ENCODE peak calls at places on chromosomes 13 and 19, in eight cellular contexts. X is GM23248, R is PC-3, D is mammary epithelial cell, N is K562, C is keratinocyte, W is astrocyte, J is GM12878. V is an unnamed sample.

GRCh38 chr19:6743714-6744380 is 4.4 kb downstream of the TRIP10 start:
- DNase-seq in X (no peak), R (peak), D (no peak), N (no peak), C (no peak), W (peak), J (no peak), V (peak)

GRCh38 chr13:63198076-63198475 is 1782.4 kb upstream of the PCDH20 start:
- DNase-seq in X (peak), R (no peak), D (no peak), N (no peak), C (no peak), W (peak), J (no peak), V (peak)

GRCh38 chr19:39996811-39997594 is at the start of gene ZNF546:
- DNase-seq in X (peak), R (peak), D (peak), N (peak), C (peak), W (peak), J (peak), V (peak)

GRCh38 chr19:1400281-1401137 is 833 bp downstream of the GAMT start:
- DNase-seq in X (peak), R (no peak), D (no peak), N (peak), C (no peak), W (no peak), J (no peak), V (no peak)

GRCh38 chr13:43123856-43124255 is 100.5 kb downstream of the DNAJC15 start:
- DNase-seq in X (no peak), R (no peak), D (no peak), N (no peak), C (no peak), W (no peak), J (no peak), V (no peak)

GRCh38 chr13:53138369-53139036 is 109.9 kb downstream of the OLFM4 start:
- DNase-seq in X (peak), R (no peak), D (no peak), N (no peak), C (no peak), W (no peak), J (no peak), V (no peak)

GRCh38 chr13:100668408-100668807 is 6.2 kb downstream of the TMTC4 start:
- DNase-seq in X (peak), R (peak), D (no peak), N (no peak), C (no peak), W (peak), J (no peak), V (no peak)

GRCh38 chr13:21924958-21925357 is 254.1 kb downstream of the FGF9 start:
- DNase-seq in X (no peak), R (no peak), D (no peak), N (no peak), C (no peak), W (no peak), J (no peak), V (no peak)

GRCh38 chr13:38366954-38367645 is 17.4 kb downstream of the UFM1 start:
- DNase-seq in X (peak), R (peak), D (peak), N (no peak), C (no peak), W (peak), J (no peak), V (peak)

GRCh38 chr19:46133101-46133627 is 8.7 kb upstream of the IGFL3 start:
- DNase-seq in X (peak), R (peak), D (peak), N (peak), C (peak), W (peak), J (peak), V (peak)

GRCh38 chr13:89066868-89067466 is 1395.8 kb downstream of the SLITRK5 start:
- DNase-seq in X (peak), R (peak), D (peak), N (peak), C (peak), W (peak), J (no peak), V (peak)

GRCh38 chr13:30366083-30366482 is 56.2 kb upstream of the UBE2L5 start:
- DNase-seq in X (no peak), R (no peak), D (no peak), N (no peak), C (no peak), W (no peak), J (no peak), V (no peak)

GRCh38 chr13:106182404-106182803 is 353.1 kb downstream of the EFNB2 start:
- DNase-seq in X (peak), R (peak), D (peak), N (no peak), C (peak), W (peak), J (no peak), V (peak)

GRCh38 chr19:21705393-21705792 is 62.0 kb downstream of the ZNF100 start:
- DNase-seq in X (no peak), R (no peak), D (no peak), N (no peak), C (no peak), W (no peak), J (no peak), V (no peak)

GRCh38 chr13:71079638-71080037 is 787.4 kb downstream of the DACH1 start:
- DNase-seq in X (no peak), R (no peak), D (no peak), N (no peak), C (no peak), W (peak), J (no peak), V (peak)

GRCh38 chr19:52961981-52962380 is 700 bp downstream of the ZNF816 start:
- DNase-seq in X (peak), R (peak), D (peak), N (no peak), C (no peak), W (no peak), J (no peak), V (no peak)

GRCh38 chr13:75725784-75726183 is 89.7 kb downstream of the LMO7 start:
- DNase-seq in X (no peak), R (peak), D (no peak), N (no peak), C (no peak), W (no peak), J (no peak), V (no peak)

GRCh38 chr13:112132142-112132541 is 65.2 kb downstream of the SOX1 start:
- DNase-seq in X (no peak), R (no peak), D (no peak), N (no peak), C (no peak), W (no peak), J (no peak), V (no peak)

GRCh38 chr13:20993661-20994440 is 67.5 kb downstream of the LATS2 start:
- DNase-seq in X (peak), R (no peak), D (peak), N (peak), C (no peak), W (peak), J (no peak), V (peak)

GRCh38 chr19:1312732-1313694 is 27.3 kb downstream of the EFNA2 start:
- DNase-seq in X (peak), R (peak), D (peak), N (no peak), C (no peak), W (peak), J (no peak), V (peak)

GRCh38 chr13:99686157-99686572 is 184.9 kb downstream of the TM9SF2 start:
- DNase-seq in X (peak), R (no peak), D (no peak), N (peak), C (no peak), W (peak), J (no peak), V (no peak)

GRCh38 chr13:100473493-100474044 is 115.0 kb downstream of the GGACT start:
- DNase-seq in X (no peak), R (no peak), D (no peak), N (no peak), C (no peak), W (no peak), J (no peak), V (no peak)

GRCh38 chr19:12733369-12733896 is 1.1 kb downstream of the TRIR start:
- DNase-seq in X (peak), R (peak), D (peak), N (peak), C (no peak), W (peak), J (no peak), V (peak)

GRCh38 chr19:771332-771785 is 20.4 kb downstream of the MISP start:
- DNase-seq in X (peak), R (peak), D (peak), N (peak), C (no peak), W (peak), J (no peak), V (peak)

GRCh38 chr13:47100214-47100853 is 203.5 kb upstream of the HTR2A start:
- DNase-seq in X (no peak), R (no peak), D (no peak), N (no peak), C (no peak), W (no peak), J (peak), V (no peak)

GRCh38 chr13:109500146-109500773 is 286.1 kb downstream of the IRS2 start:
- DNase-seq in X (no peak), R (no peak), D (no peak), N (peak), C (no peak), W (no peak), J (no peak), V (peak)

GRCh38 chr13:54574791-54575190 is 1546.2 kb downstream of the OLFM4 start:
- DNase-seq in X (no peak), R (peak), D (no peak), N (no peak), C (no peak), W (no peak), J (no peak), V (no peak)

GRCh38 chr13:96460571-96460970 is 370.7 kb downstream of the HS6ST3 start:
- DNase-seq in X (no peak), R (peak), D (no peak), N (no peak), C (no peak), W (no peak), J (no peak), V (no peak)

GRCh38 chr19:45607071-45608029 is 5.3 kb upstream of the GPR4 start:
- DNase-seq in X (peak), R (peak), D (peak), N (peak), C (no peak), W (peak), J (no peak), V (peak)

GRCh38 chr13:49124693-49125304 is 95.3 kb upstream of the MLNR start:
- DNase-seq in X (no peak), R (no peak), D (no peak), N (no peak), C (no peak), W (no peak), J (no peak), V (no peak)

GRCh38 chr13:75633285-75633684 is 2.8 kb upstream of the LMO7 start:
- DNase-seq in X (peak), R (peak), D (peak), N (no peak), C (no peak), W (peak), J (no peak), V (peak)

GRCh38 chr13:69579351-69579750 is 528.3 kb upstream of the ATXN8OS start:
- DNase-seq in X (no peak), R (peak), D (peak), N (peak), C (no peak), W (no peak), J (no peak), V (no peak)

GRCh38 chr19:661427-662196 is 1.4 kb downstream of the RNF126 start:
- DNase-seq in X (peak), R (no peak), D (peak), N (peak), C (no peak), W (no peak), J (no peak), V (no peak)

GRCh38 chr13:66879971-66880370 is 350.2 kb downstream of the PCDH9 start:
- DNase-seq in X (no peak), R (no peak), D (no peak), N (no peak), C (no peak), W (no peak), J (no peak), V (no peak)

GRCh38 chr19:56829586-56829985 is 10.9 kb downstream of the PEG3 start:
- DNase-seq in X (no peak), R (no peak), D (no peak), N (no peak), C (no peak), W (no peak), J (no peak), V (no peak)

GRCh38 chr13:43792456-43792855 is 5.7 kb upstream of the ENOX1 start:
- DNase-seq in X (peak), R (peak), D (no peak), N (no peak), C (no peak), W (peak), J (no peak), V (peak)

GRCh38 chr19:38889803-38890202 is 9.6 kb downstream of the SIRT2 start:
- DNase-seq in X (no peak), R (no peak), D (no peak), N (no peak), C (no peak), W (no peak), J (no peak), V (no peak)

GRCh38 chr19:31413353-31413752 is 64.1 kb upstream of the TSHZ3 start:
- DNase-seq in X (no peak), R (no peak), D (no peak), N (no peak), C (no peak), W (no peak), J (no peak), V (no peak)

DNA sequence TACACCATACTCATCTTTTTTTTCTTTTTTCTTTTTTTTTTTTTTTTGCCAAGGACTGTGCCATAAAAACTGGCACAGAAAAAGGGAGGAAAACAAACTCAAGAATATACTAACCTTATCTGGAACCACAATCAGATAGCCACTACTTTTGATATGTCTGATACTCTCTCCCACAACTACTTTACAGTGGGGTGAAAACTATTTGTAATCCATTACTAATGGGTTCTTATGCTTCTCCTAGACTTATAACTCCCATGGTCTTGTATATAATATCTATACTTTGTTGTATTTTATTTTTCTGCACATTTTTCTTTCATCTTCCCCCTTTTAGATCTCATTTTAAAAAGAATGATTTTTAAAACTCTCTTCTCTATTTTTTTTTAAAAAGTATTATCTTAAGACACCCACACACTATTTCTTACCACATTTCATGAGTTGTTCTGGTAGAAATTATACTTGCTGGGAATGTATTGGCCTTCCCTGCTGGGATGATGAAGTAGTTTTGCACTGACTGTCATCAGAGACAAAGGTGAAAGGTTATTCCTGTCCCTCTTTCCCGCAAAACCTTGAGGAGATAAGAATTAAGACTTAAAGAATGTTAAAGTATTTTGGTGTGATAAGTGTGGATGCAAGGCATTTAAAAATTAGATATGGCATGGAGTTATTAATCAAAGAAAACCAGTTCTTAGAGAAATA is 146.7 kb upstream of the KLF12 start:
- DNase-seq in X (peak), R (no peak), D (no peak), N (no peak), C (no peak), W (peak), J (no peak), V (peak)
- H3K4me2 ChIP-seq in X (no peak), R (no peak), D (no peak), N (no peak), C (no peak), W (no peak), J (no peak), V (no peak)

GRCh38 chr19:8483165-8483564 is 19.3 kb downstream of the PRAM1 start:
- DNase-seq in X (no peak), R (no peak), D (no peak), N (no peak), C (no peak), W (no peak), J (no peak), V (no peak)

GRCh38 chr19:8481616-8482015 is 20.8 kb downstream of the PRAM1 start:
- DNase-seq in X (no peak), R (no peak), D (no peak), N (no peak), C (no peak), W (no peak), J (no peak), V (no peak)

GRCh38 chr19:8482696-8483095 is 19.7 kb downstream of the PRAM1 start:
- DNase-seq in X (no peak), R (no peak), D (no peak), N (no peak), C (no peak), W (no peak), J (no peak), V (no peak)

GRCh38 chr19:8478605-8479004 is 23.8 kb downstream of the PRAM1 start:
- DNase-seq in X (no peak), R (no peak), D (no peak), N (no peak), C (no peak), W (no peak), J (no peak), V (no peak)

GRCh38 chr19:8481191-8481590 is 21.2 kb downstream of the PRAM1 start:
- DNase-seq in X (no peak), R (no peak), D (no peak), N (no peak), C (no peak), W (no peak), J (no peak), V (no peak)
- H3K9ac ChIP-seq in X (no peak), R (no peak), D (no peak), N (no peak), C (no peak), W (no peak), J (no peak), V (no peak)

DNA sequence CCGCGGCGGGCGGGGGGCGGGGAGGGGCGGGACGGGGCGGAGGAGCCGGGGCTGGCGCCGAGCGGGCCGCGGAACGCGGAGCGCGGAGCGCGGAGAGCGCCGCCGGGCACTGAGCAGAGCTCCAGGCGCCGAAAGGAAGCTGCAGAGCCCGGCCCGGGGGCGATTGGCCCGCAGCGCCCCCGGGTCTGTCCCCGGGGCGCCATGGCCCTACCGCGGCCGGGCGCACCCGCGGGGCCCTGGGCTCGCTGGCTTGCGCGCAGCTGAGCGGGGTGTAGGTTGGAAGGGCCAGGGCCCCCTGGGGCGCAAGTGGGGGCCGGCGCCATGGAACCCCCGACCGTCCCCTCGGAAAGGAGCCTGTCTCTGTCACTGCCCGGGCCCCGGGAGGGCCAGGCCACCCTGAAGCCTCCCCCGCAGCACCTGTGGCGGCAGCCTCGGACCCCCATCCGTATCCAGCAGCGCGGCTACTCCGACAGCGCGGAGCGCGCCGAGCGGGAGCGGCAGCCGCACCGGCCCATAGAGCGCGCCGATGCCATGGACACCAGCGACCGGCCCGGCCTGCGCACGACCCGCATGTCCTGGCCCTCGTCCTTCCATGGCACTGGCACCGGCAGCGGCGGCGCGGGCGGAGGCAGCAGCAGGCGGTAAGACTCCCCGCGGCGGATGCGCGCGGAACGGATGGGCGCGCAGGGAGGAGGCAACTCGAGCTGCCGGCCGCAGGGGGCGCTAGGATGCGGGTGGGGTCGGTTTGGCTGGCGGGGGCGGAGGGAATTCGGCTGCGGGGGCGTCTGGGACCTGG is at the start of gene PDE4A:
- DNase-seq in X (peak), R (peak), D (peak), N (peak), C (no peak), W (no peak), J (no peak), V (peak)
- TF ChIP-seq EZH2 in X (no peak), R (peak), D (peak), N (no peak), C (peak), W (peak), J (no peak), V (peak)

GRCh38 chr13:32587014-32587773 is 942 bp downstream of the PDS5B start:
- DNase-seq in X (peak), R (peak), D (peak), N (peak), C (no peak), W (peak), J (no peak), V (peak)

GRCh38 chr13:32582991-32583390 is 3.3 kb upstream of the PDS5B start:
- DNase-seq in X (no peak), R (no peak), D (no peak), N (no peak), C (no peak), W (no peak), J (no peak), V (no peak)

GRCh38 chr13:32585625-32586021 is 629 bp upstream of the PDS5B start:
- DNase-seq in X (no peak), R (peak), D (no peak), N (no peak), C (no peak), W (peak), J (no peak), V (no peak)

GRCh38 chr13:32587774-32588165 is 1.5 kb downstream of the PDS5B start:
- DNase-seq in X (peak), R (peak), D (peak), N (peak), C (no peak), W (peak), J (no peak), V (peak)

GRCh38 chr13:32586022-32586900 is at the start of gene PDS5B:
- DNase-seq in X (peak), R (peak), D (peak), N (peak), C (peak), W (peak), J (peak), V (peak)
- H3K4me2 ChIP-seq in X (peak), R (peak), D (peak), N (peak), C (peak), W (peak), J (peak), V (peak)

GRCh38 chr13:41919031-41919740 is 41.7 kb downstream of the VWA8 start:
- DNase-seq in X (no peak), R (no peak), D (no peak), N (no peak), C (no peak), W (no peak), J (no peak), V (no peak)
- H3K9ac ChIP-seq in X (no peak), R (no peak), D (no peak), N (no peak), C (no peak), W (no peak), J (no peak), V (no peak)

V was measured in fibroblast of lung.